ENCODE peak calls at places on chromosome 19, in seven cellular contexts. R, Q, P, D, V, A and G are unnamed samples. For H3K4me1, the result is how much of the 10 kb centered on the place peaks cover.

GRCh38 chr19:53782698-53783097 is 41.4 kb downstream of the NLRP12 start:
- DNase-seq in R (no peak), D (no peak), P (no peak), V (no peak), Q (no peak), A (no peak), G (no peak)

GRCh38 chr19:43574424-43575155 is 737 bp downstream of the XRCC1 start:
- DNase-seq in P (no peak), D (peak), R (no peak), Q (no peak), V (no peak), A (no peak), G (no peak)

GRCh38 chr19:2215281-2215751 is 20.8 kb downstream of the PLEKHJ1 start:
- DNase-seq in V (no peak), P (no peak), A (no peak), R (no peak), D (no peak), Q (no peak), G (no peak)

GRCh38 chr19:7778081-7778480 is 15.0 kb downstream of the CLEC4M start:
- DNase-seq in P (no peak), A (no peak), Q (no peak), R (no peak), V (no peak), D (no peak), G (no peak)

GRCh38 chr19:4717191-4717965 is 6.3 kb downstream of the DPP9 start:
- DNase-seq in A (no peak), Q (no peak), D (peak), V (no peak), P (no peak), R (no peak), G (no peak)

GRCh38 chr19:41758846-41759245 is 3.5 kb downstream of the CEACAM6 start:
- DNase-seq in A (no peak), V (no peak), R (no peak), P (no peak), Q (no peak), D (no peak), G (no peak)

GRCh38 chr19:5826531-5827341 is 12.8 kb downstream of the FUT6 start:
- DNase-seq in D (no peak), A (no peak), R (peak), V (peak), Q (peak), P (peak), G (peak)

GRCh38 chr19:11164879-11165406 is 9.4 kb upstream of the SPC24 start:
- DNase-seq in D (peak), Q (no peak), V (peak), P (no peak), R (no peak), A (peak), G (peak)

GRCh38 chr19:18999016-18999758 is 34.1 kb downstream of the SUGP2 start:
- DNase-seq in P (no peak), D (peak), R (no peak), A (no peak), Q (no peak), V (no peak), G (no peak)

GRCh38 chr19:38336638-38337359 is 1.2 kb downstream of the CATSPERG start:
- DNase-seq in V (peak), R (peak), P (peak), A (peak), Q (peak), D (peak), G (peak)

GRCh38 chr19:57771417-57771816 is 1.9 kb downstream of the ZNF586 start:
- DNase-seq in P (no peak), Q (no peak), A (no peak), D (no peak), V (no peak), R (no peak), G (no peak)

GRCh38 chr19:30656520-30657100 is 284.4 kb downstream of the ZNF536 start:
- DNase-seq in A (no peak), Q (no peak), V (no peak), D (no peak), P (no peak), R (no peak), G (no peak)

GRCh38 chr19:14529254-14530004 is at the start of gene TECR:
- DNase-seq in A (peak), P (peak), V (peak), Q (peak), D (peak), R (peak), G (peak)
- TF ChIP-seq CTCF in A (no peak), P (no peak), V (no peak), Q (no peak), D (no peak), R (no peak), G (no peak)

GRCh38 chr19:10084803-10085202 is 1.3 kb upstream of the SHFL start:
- DNase-seq in D (no peak), R (no peak), A (no peak), Q (no peak), P (no peak), V (no peak), G (no peak)

GRCh38 chr19:10086032-10086903 is at the start of gene SHFL:
- DNase-seq in A (peak), Q (peak), R (peak), D (peak), V (peak), P (peak), G (peak)

GRCh38 chr19:10085641-10086031 is 481 bp upstream of the SHFL start:
- DNase-seq in P (no peak), D (no peak), R (no peak), A (no peak), V (no peak), Q (peak), G (peak)

GRCh38 chr19:10086904-10087256 is 763 bp downstream of the SHFL start:
- DNase-seq in V (no peak), D (no peak), A (no peak), P (no peak), R (no peak), Q (no peak), G (no peak)

DNA sequence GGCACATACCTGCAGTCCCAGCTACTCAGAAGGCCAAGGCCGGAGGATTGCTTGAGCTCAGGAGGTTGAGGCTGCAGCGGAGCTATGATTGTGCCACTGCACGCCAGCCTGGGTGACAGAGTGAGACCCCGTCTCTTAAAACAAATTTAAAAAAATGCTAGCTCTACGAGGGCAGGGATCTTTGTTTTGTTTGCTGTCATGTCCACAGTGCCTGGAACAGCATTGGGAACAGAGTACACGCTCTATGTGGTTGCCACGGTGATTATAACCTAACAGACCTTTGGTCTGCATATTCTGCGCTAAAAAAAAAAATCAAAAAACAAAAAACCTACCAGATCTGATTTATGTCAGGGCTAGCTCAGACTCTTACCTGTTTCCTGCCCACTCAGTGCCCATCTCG is 2.2 kb upstream of the SHFL start:
- DNase-seq in Q (no peak), A (no peak), D (no peak), R (no peak), V (no peak), P (no peak), G (no peak)
- H3K4me1 ChIP-seq in Q (under half), A (under half), D (under half), R (under half), V (under half), P (under half), G (under half)

GRCh38 chr19:13103961-13104847 is 1.5 kb upstream of the LYL1 start:
- DNase-seq in R (peak), A (peak), Q (peak), D (no peak), V (peak), P (no peak), G (peak)
- TF ChIP-seq CTCF in R (peak), A (peak), Q (peak), D (peak), V (peak), P (peak), G (peak)

GRCh38 chr19:14411161-14411560 is 8.0 kb downstream of the DDX39A start:
- DNase-seq in V (no peak), R (no peak), A (no peak), D (no peak), Q (no peak), P (no peak), G (no peak)
- H3K4me1 ChIP-seq in V (under half), R (under half), A (under half), D (under half), Q (under half), P (under half), G (under half)